ENCODE peak calls at places on chromosome 10, in six cellular contexts. M is HCEC 1CT, G is MM.1S, T is progenitor cell of endocrine pancreas, J is natural killer cell, R is left cardiac atrium. I is an unnamed sample.
A peak's percentile ranks its signal among the peaks of the same experiment; 100 is the strongest.

GRCh38 chr10:92845926-92846325 is 2.4 kb upstream of the EXOC6 start:
- DNase-seq in J (no peak), R (no peak), T (no peak), M (no peak), G (peak; percentile 8), I (no peak)

GRCh38 chr10:132698761-132699391 is 87.1 kb downstream of the NKX6-2 start:
- DNase-seq in R (peak; percentile 14), J (no peak), T (no peak), G (no peak), M (no peak), I (peak; percentile 50)

GRCh38 chr10:1409359-1409750 is 328.0 kb downstream of the ADARB2 start:
- DNase-seq in R (no peak), T (no peak), M (no peak), J (no peak), G (no peak), I (no peak)

GRCh38 chr10:110704906-110705476 is 60.9 kb downstream of the RBM20 start:
- DNase-seq in J (no peak), T (no peak), M (no peak), G (no peak), R (no peak), I (no peak)

GRCh38 chr10:93080350-93081046 is 6.8 kb downstream of the CYP26A1 start:
- DNase-seq in J (no peak), R (no peak), T (no peak), G (peak; percentile 42), M (peak; percentile 53), I (no peak)

GRCh38 chr10:59708816-59709471 is 706 bp downstream of the SLC16A9 start:
- DNase-seq in T (peak; percentile 36), R (peak; percentile 37), G (peak; percentile 26), M (no peak), J (no peak), I (peak; percentile 9)

GRCh38 chr10:14584643-14585042 is 190.1 kb downstream of the FAM107B start:
- DNase-seq in T (no peak), R (no peak), G (peak; percentile 53), J (no peak), M (no peak), I (no peak)

GRCh38 chr10:114754445-114755320 is 66.9 kb upstream of the FHIP2A start:
- DNase-seq in T (no peak), G (no peak), J (no peak), M (peak; percentile 13), R (no peak), I (no peak)

GRCh38 chr10:132785433-132786278 is at the start of gene NKX6-2:
- DNase-seq in J (no peak), T (peak; percentile 36), M (no peak), R (no peak), G (no peak), I (no peak)

GRCh38 chr10:119469325-119469707 is 73.2 kb downstream of the RGS10 start:
- DNase-seq in R (no peak), J (no peak), G (no peak), T (no peak), M (no peak), I (no peak)

GRCh38 chr10:35486297-35486991 is 118.7 kb upstream of the GJD4 start:
- DNase-seq in T (no peak), J (no peak), M (no peak), G (no peak), R (no peak), I (no peak)

GRCh38 chr10:43938810-43939209 is 290.1 kb upstream of the ZNF32 start:
- DNase-seq in T (no peak), R (no peak), J (no peak), M (no peak), G (no peak), I (no peak)

GRCh38 chr10:98478430-98479222 is 31.9 kb upstream of the HPS1 start:
- DNase-seq in G (no peak), T (no peak), M (no peak), R (no peak), J (no peak), I (no peak)

GRCh38 chr10:108688314-108688713 is 1235.0 kb downstream of the XPNPEP1 start:
- DNase-seq in M (no peak), R (no peak), J (no peak), G (peak; percentile 22), T (no peak), I (no peak)

GRCh38 chr10:132549416-132549815 is 11.8 kb downstream of the INPP5A start:
- DNase-seq in G (no peak), R (no peak), M (no peak), J (no peak), T (no peak), I (no peak)

GRCh38 chr10:70465832-70466231 is 12.7 kb upstream of the PALD1 start:
- DNase-seq in G (no peak), T (no peak), J (no peak), R (no peak), M (no peak), I (no peak)

GRCh38 chr10:104406715-104407517 is 53.3 kb downstream of the CFAP58 start:
- DNase-seq in J (no peak), M (peak; percentile 51), T (no peak), R (no peak), G (no peak), I (no peak)

GRCh38 chr10:93150289-93150688 is 76.6 kb downstream of the CYP26A1 start:
- DNase-seq in G (peak; percentile 15), M (no peak), J (no peak), R (no peak), T (no peak), I (no peak)

GRCh38 chr10:21317902-21318301 is 207.6 kb downstream of the SKIDA1 start:
- DNase-seq in M (peak; percentile 81), T (no peak), R (no peak), J (no peak), G (no peak), I (no peak)

GRCh38 chr10:100485841-100486495 is 23.2 kb downstream of the WNT8B start:
- DNase-seq in T (no peak), G (no peak), M (no peak), J (no peak), R (no peak), I (no peak)

GRCh38 chr10:71213761-71214440 is 1.5 kb downstream of the UNC5B start:
- DNase-seq in M (peak; percentile 53), G (no peak), T (no peak), J (no peak), R (no peak), I (no peak)

GRCh38 chr10:11874568-11875182 is 51.5 kb downstream of the PROSER2 start:
- DNase-seq in G (no peak), M (no peak), T (peak; percentile 54), R (peak; percentile 67), J (no peak), I (peak; percentile 44)

GRCh38 chr10:64007157-64007556 is 486.0 kb downstream of the REEP3 start:
- DNase-seq in M (no peak), J (no peak), T (no peak), R (no peak), G (no peak), I (no peak)

GRCh38 chr10:80501381-80501912 is 36.3 kb upstream of the SH2D4B start:
- DNase-seq in J (no peak), G (no peak), R (no peak), M (no peak), T (no peak), I (no peak)

GRCh38 chr10:29648114-29648982 is 13.6 kb upstream of the SVIL start:
- DNase-seq in T (no peak), J (no peak), R (no peak), G (no peak), M (no peak), I (no peak)

GRCh38 chr10:12868229-12868628 is 133.3 kb downstream of the CCDC3 start:
- DNase-seq in T (no peak), G (peak; percentile 30), M (no peak), R (no peak), J (no peak), I (no peak)

GRCh38 chr10:120514035-120514620 is 57.1 kb downstream of the PLPP4 start:
- DNase-seq in R (peak; percentile 25), G (peak; percentile 36), M (no peak), J (no peak), T (peak; percentile 64), I (no peak)

GRCh38 chr10:102752266-102752930 is 8.7 kb downstream of the WBP1L start:
- DNase-seq in M (peak; percentile 38), J (no peak), T (no peak), R (no peak), G (no peak), I (no peak)

GRCh38 chr10:53770903-53771302 is 998.3 kb upstream of the MBL2 start:
- DNase-seq in M (no peak), G (no peak), R (no peak), T (no peak), J (no peak), I (no peak)

GRCh38 chr10:13991353-13991752 is 339.4 kb downstream of the FRMD4A start:
- DNase-seq in G (no peak), R (no peak), M (no peak), J (no peak), T (no peak), I (no peak)

GRCh38 chr10:88879754-88880286 is at the start of gene STAMBPL1:
- DNase-seq in R (peak; percentile 56), M (no peak), T (no peak), G (peak; percentile 72), J (peak; percentile 59), I (peak; percentile 85)